ENCODE peak calls at places on chromosomes 2 and 18, in seven cellular contexts. S is brain microvascular endothelial cell; F is iPS DF 6.9; U is naive thymus-derived CD4-positive, alpha-beta T cell; G is kidney epithelial cell; I is HAP-1; M is OCI-LY7. X is an unnamed sample.

GRCh38 chr2:195407782-195408181 is 249.2 kb upstream of the SLC39A10 start:
- DNase-seq in G (no peak), I (no peak), U (no peak), F (no peak), S (peak; percentile 9), M (no peak), X (peak; percentile 27)

GRCh38 chr18:57533399-57533884 is 53.1 kb downstream of the FECH start:
- DNase-seq in I (no peak), M (no peak), F (no peak), G (no peak), S (peak; percentile 12), U (no peak), X (peak; percentile 46)

GRCh38 chr18:6069539-6069938 is 174.2 kb upstream of the TMEM200C start:
- DNase-seq in I (no peak), F (no peak), M (no peak), G (no peak), S (peak; percentile 13), U (no peak), X (no peak)

GRCh38 chr2:69686855-69687254 is 43.3 kb upstream of the AAK1 start:
- DNase-seq in I (no peak), G (no peak), S (no peak), M (no peak), F (no peak), U (no peak), X (no peak)

GRCh38 chr18:79917351-79918088 is 33.9 kb downstream of the SLC66A2 start:
- DNase-seq in I (no peak), M (no peak), G (no peak), F (no peak), U (no peak), S (no peak), X (no peak)

GRCh38 chr2:56912490-56912889 is 728.7 kb downstream of the CCDC85A start:
- DNase-seq in M (no peak), U (no peak), I (no peak), F (no peak), S (no peak), G (no peak), X (no peak)

GRCh38 chr18:9366126-9366714 is 31.6 kb downstream of the TWSG1 start:
- DNase-seq in M (no peak), I (peak; percentile 62), U (no peak), S (peak; percentile 16), G (no peak), F (peak; percentile 71), X (peak; percentile 60)

GRCh38 chr18:31230495-31230894 is 67.8 kb upstream of the DSC1 start:
- DNase-seq in S (peak; percentile 33), I (no peak), U (no peak), G (peak; percentile 84), F (no peak), M (no peak), X (no peak)

GRCh38 chr2:83561592-83561991 is 897.5 kb downstream of the SUCLG1 start:
- DNase-seq in S (no peak), G (no peak), U (no peak), M (no peak), I (no peak), F (no peak), X (no peak)

GRCh38 chr2:62306751-62307468 is 111.0 kb downstream of the B3GNT2 start:
- DNase-seq in U (no peak), S (peak; percentile 34), I (no peak), F (no peak), M (peak; percentile 45), G (no peak), X (peak; percentile 31)

GRCh38 chr2:205771063-205771462 is 88.8 kb downstream of the NRP2 start:
- DNase-seq in F (no peak), M (no peak), S (no peak), G (no peak), U (no peak), I (no peak), X (no peak)

GRCh38 chr2:157777425-157777824 is 98.7 kb downstream of the ACVR1 start:
- DNase-seq in S (peak; percentile 64), F (no peak), M (peak; percentile 22), G (no peak), I (peak; percentile 52), U (peak; percentile 43), X (peak; percentile 45)

GRCh38 chr2:135985826-135986393 is 484 bp upstream of the DARS1 start:
- DNase-seq in U (peak; percentile 77), M (peak; percentile 83), F (no peak), I (no peak), G (no peak), S (no peak), X (no peak)

GRCh38 chr2:133495226-133495625 is 73.0 kb downstream of the NCKAP5 start:
- DNase-seq in S (no peak), U (no peak), M (no peak), G (no peak), F (no peak), I (no peak), X (no peak)

GRCh38 chr2:48448274-48449061 is 81.5 kb upstream of the STON1 start:
- DNase-seq in M (no peak), G (no peak), U (peak; percentile 78), F (no peak), S (peak; percentile 57), I (no peak), X (peak; percentile 93)

GRCh38 chr18:23114171-23114881 is 21.0 kb upstream of the CABLES1 start:
- DNase-seq in S (no peak), F (no peak), G (no peak), U (peak; percentile 33), I (peak; percentile 45), M (no peak), X (peak; percentile 50)

GRCh38 chr18:60018801-60019462 is 119.1 kb downstream of the PMAIP1 start:
- DNase-seq in S (peak; percentile 7), G (no peak), F (no peak), U (no peak), I (no peak), M (no peak), X (peak; percentile 36)

GRCh38 chr2:127932199-127932877 is 46.6 kb upstream of the AMMECR1L start:
- DNase-seq in S (peak; percentile 43), F (no peak), G (peak; percentile 51), M (no peak), I (no peak), U (no peak), X (no peak)

GRCh38 chr2:19739256-19739655 is 162.5 kb downstream of the TTC32 start:
- DNase-seq in I (no peak), G (no peak), U (no peak), M (no peak), F (no peak), S (no peak), X (no peak)

GRCh38 chr18:66727991-66728390 is 124.1 kb upstream of the CDH19 start:
- DNase-seq in U (no peak), G (no peak), M (no peak), S (no peak), I (no peak), F (no peak), X (no peak)

DNA sequence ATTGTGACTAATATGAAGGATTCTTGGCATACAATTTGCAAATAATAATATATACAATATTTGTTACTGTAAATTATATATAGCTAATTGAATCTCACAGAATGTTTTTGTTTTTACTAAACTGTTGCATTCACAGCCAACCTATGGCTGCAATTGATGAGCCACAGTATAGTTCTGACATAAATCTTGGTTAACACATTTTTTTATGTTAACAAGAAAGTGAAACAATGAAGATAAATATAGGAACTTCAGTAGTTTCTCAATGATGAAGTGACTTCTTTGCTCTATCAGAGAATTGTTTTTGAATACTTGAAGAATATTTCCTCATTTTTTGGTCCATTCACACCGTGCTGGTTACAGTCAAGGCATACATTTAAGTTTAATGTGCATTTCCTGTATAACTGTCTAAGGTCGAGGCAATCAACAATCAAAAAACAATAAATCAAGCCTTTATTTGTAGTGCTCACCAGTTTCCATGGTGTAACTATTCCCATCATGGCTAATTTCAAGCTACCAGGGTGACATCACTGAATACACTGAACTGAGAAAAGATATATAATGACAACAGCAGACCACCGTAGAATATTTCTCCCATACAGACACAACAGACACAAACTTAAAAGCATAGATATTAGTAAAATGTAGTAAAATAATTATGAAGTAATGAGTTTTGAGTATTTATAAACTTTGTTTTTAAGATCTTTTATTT is 12.9 kb upstream of the ETAA1 start:
- DNase-seq in F (no peak), S (no peak), G (no peak), U (no peak), M (no peak), I (no peak), X (no peak)
- H3K4me3 ChIP-seq in F (no peak overlapping the region), S (no peak overlapping the region), G (no peak overlapping the region), U (no peak overlapping the region), M (no peak overlapping the region), I (no peak overlapping the region), X (no peak overlapping the region)

DNA sequence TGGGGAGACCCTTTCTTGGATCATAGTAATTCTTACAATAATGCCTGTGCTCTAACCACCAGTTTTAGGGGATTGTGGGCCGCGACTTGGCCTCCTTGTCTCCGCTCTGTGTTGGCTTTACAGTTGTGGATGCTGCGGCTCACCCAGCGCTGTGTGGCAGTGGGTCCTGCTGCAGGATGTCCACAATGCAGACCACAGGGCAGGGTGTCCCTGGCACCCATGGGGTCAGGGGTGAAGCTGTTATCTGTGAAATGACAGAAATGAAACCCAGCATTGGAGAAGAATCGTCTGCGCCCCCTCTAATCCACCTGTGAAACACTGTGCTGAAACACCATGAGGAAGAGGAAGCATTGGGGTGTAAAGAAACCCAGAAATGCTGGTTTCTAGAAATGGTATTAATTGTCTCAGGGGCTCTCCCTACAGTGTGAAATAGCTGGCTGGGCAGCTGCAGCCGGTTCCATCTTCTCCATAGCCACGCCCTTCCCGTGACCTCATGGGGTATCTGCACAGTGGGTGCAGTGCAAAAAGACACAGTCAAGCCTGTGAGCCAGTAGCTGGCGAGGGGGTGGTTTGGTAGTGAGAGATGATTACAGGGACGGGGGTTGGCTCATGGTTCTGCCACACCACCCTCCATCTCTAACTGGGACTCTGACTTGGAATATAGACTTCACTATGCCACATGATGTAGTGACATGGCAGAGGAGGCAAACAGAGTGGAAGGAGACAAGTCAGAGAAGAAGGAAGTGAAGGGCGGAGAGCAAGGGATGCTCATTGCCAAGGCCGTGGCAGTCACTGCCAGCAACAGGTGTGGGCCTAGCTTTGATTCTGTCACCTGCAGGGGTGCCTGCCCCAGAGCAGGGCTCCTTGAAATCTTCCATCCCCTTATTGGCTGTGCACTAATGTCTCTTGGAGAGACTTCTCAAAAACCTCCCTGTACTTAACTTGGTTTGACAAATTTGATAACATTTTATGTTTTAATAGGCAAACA is 16.2 kb downstream of the INPP4A start:
- DNase-seq in G (no peak), S (no peak), F (no peak), U (peak; percentile 44), M (peak; percentile 69), I (no peak), X (no peak)
- H3K4me3 ChIP-seq in G (no peak overlapping the region), S (no peak overlapping the region), F (no peak overlapping the region), U (no peak overlapping the region), M (peak overlapping the region; percentile 31), I (no peak overlapping the region), X (no peak overlapping the region)

GRCh38 chr2:55011741-55012574 is 38.3 kb downstream of the RTN4 start:
- DNase-seq in F (no peak), I (no peak), M (no peak), U (no peak), G (no peak), S (no peak), X (no peak)
- H3K4me3 ChIP-seq in F (no peak overlapping the region), I (no peak overlapping the region), M (no peak overlapping the region), U (no peak overlapping the region), G (no peak overlapping the region), S (no peak overlapping the region), X (no peak overlapping the region)

DNA sequence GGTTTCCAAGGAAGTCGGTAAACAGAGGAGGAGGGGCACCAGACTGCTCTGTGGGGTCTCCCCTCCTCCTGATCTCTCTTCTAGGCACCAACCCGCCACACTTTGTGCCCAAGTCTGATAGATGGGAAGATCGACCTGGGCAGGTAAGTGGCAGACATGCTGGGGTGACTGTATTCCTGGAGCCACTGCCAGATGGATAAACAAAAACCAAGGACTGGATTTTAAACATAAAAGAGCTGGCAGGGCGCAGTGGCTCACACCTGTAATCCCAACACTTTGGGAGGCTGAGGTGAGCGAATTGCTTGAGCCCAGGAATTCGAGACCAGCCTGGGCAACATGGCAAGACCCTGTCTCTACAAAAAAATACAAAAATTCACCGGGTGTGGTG is 181.2 kb downstream of the ANAPC1 start:
- DNase-seq in S (no peak), I (no peak), G (no peak), U (no peak), F (no peak), M (no peak), X (no peak)
- H3K4me3 ChIP-seq in S (no peak overlapping the region), I (no peak overlapping the region), G (no peak overlapping the region), U (no peak overlapping the region), F (no peak overlapping the region), M (peak overlapping the region; percentile 3), X (no peak overlapping the region)

X was measured in cardiac muscle cell.